ENCODE peak calls at places on chromosomes 13 and 19, in eight cellular contexts. Q is HFFc6, T is fibroblast of lung, N is colonic mucosa, H is fibroblast of villous mesenchyme, S is psoas muscle, U is neural progenitor cell, L is AG10803. D is an unnamed sample.

GRCh38 chr13:24512208-24513068 is at the start of gene PARP4:
- DNase-seq in T (peak; percentile 91), S (peak; percentile 85), U (peak; percentile 85), N (peak; percentile 89), L (peak; percentile 81), H (peak; percentile 84), Q (peak; percentile 80), D (peak; percentile 76)

GRCh38 chr13:47549219-47549752 is 451.8 kb downstream of the SUCLA2 start:
- DNase-seq in L (peak; percentile 18), S (no peak), Q (no peak), H (no peak), U (peak; percentile 13), N (no peak), T (no peak), D (no peak)

GRCh38 chr13:32914686-32915085 is 101.5 kb upstream of the KL start:
- DNase-seq in U (no peak), H (no peak), Q (no peak), S (no peak), T (no peak), L (no peak), N (no peak), D (no peak)

GRCh38 chr13:28100149-28101121 is at the start of gene FLT3:
- DNase-seq in U (peak; percentile 82), S (peak; percentile 52), T (peak; percentile 50), L (peak; percentile 5), Q (no peak), N (peak; percentile 22), H (peak; percentile 28), D (peak; percentile 58)

GRCh38 chr13:38103851-38104250 is 234.3 kb upstream of the TRPC4 start:
- DNase-seq in S (no peak), H (no peak), T (peak; percentile 13), N (no peak), L (no peak), Q (no peak), U (no peak), D (no peak)

GRCh38 chr13:40599146-40599545 is 67.3 kb downstream of the FOXO1 start:
- DNase-seq in U (no peak), L (no peak), T (no peak), Q (no peak), N (no peak), S (no peak), H (no peak), D (no peak)

GRCh38 chr19:2302319-2303208 is 5.4 kb downstream of the LINGO3 start:
- DNase-seq in T (peak; percentile 46), N (no peak), H (peak; percentile 65), L (peak; percentile 46), Q (no peak), S (peak; percentile 81), U (peak; percentile 82), D (peak; percentile 50)

GRCh38 chr13:111897846-111898215 is 169.1 kb upstream of the SOX1 start:
- DNase-seq in L (no peak), N (no peak), U (no peak), H (no peak), S (no peak), Q (no peak), T (no peak), D (no peak)

GRCh38 chr19:8506402-8506957 is 4.0 kb upstream of the PRAM1 start:
- DNase-seq in U (peak; percentile 43), L (no peak), H (no peak), Q (no peak), T (no peak), S (no peak), N (no peak), D (no peak)

GRCh38 chr19:8503506-8503905 is 1.1 kb upstream of the PRAM1 start:
- DNase-seq in U (no peak), S (no peak), H (no peak), N (no peak), L (no peak), T (no peak), Q (no peak), D (no peak)

GRCh38 chr19:8504171-8504570 is 1.7 kb upstream of the PRAM1 start:
- DNase-seq in U (no peak), Q (no peak), H (no peak), L (no peak), T (no peak), N (no peak), S (no peak), D (no peak)

GRCh38 chr19:8501968-8502367 is 472 bp downstream of the PRAM1 start:
- DNase-seq in U (no peak), Q (no peak), L (no peak), S (no peak), N (no peak), T (no peak), H (no peak), D (no peak)

DNA sequence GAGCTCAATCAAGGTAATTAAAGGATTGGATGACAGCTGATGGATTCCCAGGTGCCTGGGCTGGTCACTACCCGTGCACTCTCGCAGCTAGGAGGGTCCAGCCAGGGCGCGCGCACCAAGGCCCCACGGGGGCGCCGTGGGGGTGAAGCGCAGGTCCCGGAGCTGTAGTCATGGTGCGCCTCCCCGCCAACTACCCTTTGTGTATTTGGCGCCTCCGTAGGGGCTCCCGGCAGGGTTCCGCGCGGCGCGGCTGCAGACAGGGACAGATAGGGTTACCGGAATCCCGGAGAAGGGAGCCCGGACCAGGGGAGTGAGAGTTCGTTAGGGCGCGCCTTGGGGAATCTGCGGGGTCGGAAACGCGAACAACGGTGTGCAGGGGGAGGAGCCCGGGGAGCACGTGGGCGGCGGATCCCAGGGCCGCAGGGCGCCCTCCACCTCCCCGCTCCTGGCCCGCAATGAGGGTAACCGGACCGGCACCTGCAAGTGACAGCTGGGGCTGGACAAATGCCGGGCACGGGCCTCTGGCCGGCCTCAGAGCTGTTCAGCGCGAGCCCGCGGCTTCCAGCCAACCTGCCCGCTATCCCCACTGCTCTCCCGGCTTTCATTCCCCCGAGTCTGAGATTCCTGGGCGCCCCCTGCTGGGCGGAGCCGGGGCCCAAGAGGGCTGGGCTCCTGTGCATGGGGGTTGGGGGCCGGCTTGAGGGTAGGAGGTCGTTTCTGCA is 3.4 kb upstream of the PRAM1 start:
- DNase-seq in U (peak; percentile 92), S (peak; percentile 92), Q (peak; percentile 38), N (peak; percentile 85), L (peak; percentile 55), T (peak; percentile 53), H (peak; percentile 68), D (peak; percentile 88)
- TF ChIP-seq CTCF in U (peak; percentile 77), S (peak; percentile 84), Q (peak; percentile 91), N (peak; percentile 70), L (peak; percentile 73), T (peak; percentile 88), H (peak; percentile 89), D (peak; percentile 89)

GRCh38 chr19:51754770-51755169 is 3.1 kb upstream of the FPR1 start:
- DNase-seq in S (no peak), H (no peak), T (no peak), Q (no peak), N (no peak), L (no peak), U (no peak), D (no peak)

GRCh38 chr19:51749979-51750378 is 1.7 kb downstream of the FPR1 start:
- DNase-seq in H (no peak), L (peak; percentile 88), Q (peak; percentile 48), U (no peak), S (no peak), N (no peak), T (peak; percentile 67), D (no peak)

GRCh38 chr19:51750381-51751124 is 1.1 kb downstream of the FPR1 start:
- DNase-seq in Q (peak; percentile 12), S (no peak), H (no peak), N (no peak), T (peak; percentile 15), U (no peak), L (peak; percentile 78), D (no peak)

GRCh38 chr19:51751655-51752054 is at the start of gene FPR1:
- DNase-seq in L (peak; percentile 65), Q (no peak), T (peak; percentile 53), U (no peak), N (no peak), H (peak; percentile 52), S (no peak), D (no peak)

GRCh38 chr19:51754106-51754505 is 2.4 kb upstream of the FPR1 start:
- DNase-seq in S (no peak), Q (no peak), U (no peak), N (no peak), L (no peak), H (no peak), T (no peak), D (no peak)
- TF ChIP-seq CTCF in S (no peak), Q (no peak), U (no peak), N (no peak), L (no peak), H (no peak), T (no peak), D (no peak)

GRCh38 chr13:110361365-110361911 is 54.4 kb downstream of the COL4A2 start:
- DNase-seq in H (peak; percentile 93), S (peak; percentile 79), L (peak; percentile 99), Q (no peak), N (no peak), T (peak; percentile 66), U (no peak), D (no peak)

GRCh38 chr13:110360598-110360997 is 53.5 kb downstream of the COL4A2 start:
- DNase-seq in N (no peak), H (no peak), L (no peak), T (no peak), U (peak; percentile 48), S (no peak), Q (no peak), D (no peak)

GRCh38 chr13:110364081-110364480 is 57.0 kb downstream of the COL4A2 start:
- DNase-seq in L (no peak), U (no peak), Q (no peak), S (no peak), H (peak; percentile 39), T (no peak), N (no peak), D (no peak)

GRCh38 chr13:110365876-110366275 is 58.8 kb downstream of the COL4A2 start:
- DNase-seq in T (no peak), Q (no peak), U (no peak), S (no peak), H (peak; percentile 62), L (no peak), N (no peak), D (no peak)

GRCh38 chr13:110363009-110363408 is 55.9 kb downstream of the COL4A2 start:
- DNase-seq in S (no peak), Q (no peak), N (no peak), T (no peak), L (no peak), H (no peak), U (peak; percentile 29), D (no peak)
- TF ChIP-seq CTCF in S (no peak), Q (peak; percentile 43), N (no peak), T (no peak), L (no peak), H (peak; percentile 41), U (peak; percentile 46), D (no peak)

DNA sequence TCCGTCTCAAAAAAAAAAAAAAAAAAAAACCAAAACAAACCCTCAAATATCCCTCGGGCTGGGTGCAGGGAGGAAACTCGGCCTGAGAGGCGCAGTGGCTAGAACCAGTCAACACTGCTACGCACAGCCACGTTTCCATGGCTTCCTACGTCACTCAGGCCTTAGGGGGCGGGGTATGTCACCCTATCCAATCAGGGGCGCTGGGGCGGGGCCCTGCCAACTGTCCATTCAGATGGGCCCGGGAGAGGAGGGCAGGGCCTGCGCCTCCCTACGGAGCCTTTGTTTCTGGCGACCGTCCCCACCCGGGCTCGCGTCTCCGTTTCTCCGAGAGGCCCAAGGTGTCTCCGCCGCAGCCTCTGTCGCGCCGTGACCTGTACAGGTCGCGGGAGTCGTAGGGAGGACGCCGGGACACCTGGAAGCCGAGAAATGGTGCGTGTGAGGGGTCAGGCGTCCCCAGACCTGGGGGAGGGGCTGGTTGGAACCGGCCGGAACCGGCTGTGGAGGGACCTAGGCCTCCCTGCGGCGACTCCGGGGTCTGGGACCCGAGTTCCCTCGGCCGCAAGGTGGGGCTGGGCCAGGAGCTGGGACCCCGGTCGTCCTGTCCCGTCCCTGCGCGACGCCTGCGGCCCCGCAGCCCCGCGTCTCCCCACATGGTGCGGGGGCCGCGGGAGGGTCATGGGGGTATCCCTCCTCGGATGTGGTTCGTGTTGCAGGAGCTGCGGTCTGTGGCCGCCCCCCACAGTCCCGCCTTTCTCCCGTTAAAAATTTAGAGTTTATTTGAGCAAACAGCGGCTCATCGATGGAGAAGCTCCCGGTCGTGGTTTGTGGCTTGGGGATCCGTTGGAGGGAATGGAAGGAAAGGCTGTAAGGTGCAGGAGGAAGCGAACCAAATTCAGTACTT is at the start of gene ZNF627:
- DNase-seq in T (peak; percentile 97), L (peak; percentile 98), S (peak; percentile 99), U (peak; percentile 100), Q (peak; percentile 98), N (peak; percentile 100), H (peak; percentile 99), D (peak; percentile 99)
- TF ChIP-seq CTCF in T (peak; percentile 25), L (peak; percentile 26), S (no peak), U (peak; percentile 29), Q (peak; percentile 36), N (no peak), H (peak; percentile 13), D (peak; percentile 13)